ENCODE peak calls at places on chromosomes 4 and X, in eight cellular contexts. H, U, V, D, N, L, K and G are unnamed samples.

GRCh38 chr4:10721616-10722015 is 37.0 kb upstream of the CLNK start:
- DNase-seq in H (no peak), U (no peak), V (no peak), D (no peak), N (no peak), L (no peak), K (no peak), G (no peak)

GRCh38 chrX:86806786-86807185 is 658.5 kb downstream of the DACH2 start:
- DNase-seq in H (no peak), U (no peak), V (no peak), D (no peak), N (no peak), L (no peak), K (no peak), G (no peak)

GRCh38 chrX:31661280-31661679 is 589.4 kb upstream of the FTHL17 start:
- DNase-seq in H (no peak), U (no peak), V (no peak), D (no peak), N (no peak), L (no peak), K (no peak), G (no peak)

GRCh38 chr4:41728571-41728908 is 20.0 kb downstream of the PHOX2B start:
- DNase-seq in H (no peak), U (no peak), V (no peak), D (no peak), N (no peak), L (no peak), K (no peak), G (no peak)

GRCh38 chrX:154661200-154661599 is 7.8 kb upstream of the CTAG2 start:
- DNase-seq in H (no peak), U (no peak), V (no peak), D (no peak), N (no peak), L (no peak), K (no peak), G (no peak)

GRCh38 chrX:78658851-78659744 is at the start of gene RTL3:
- DNase-seq in H (no peak), U (no peak), V (no peak), D (peak), N (no peak), L (peak), K (peak), G (peak)

GRCh38 chrX:118847676-118848075 is 24.1 kb downstream of the ZCCHC12 start:
- DNase-seq in H (no peak), U (no peak), V (no peak), D (peak), N (no peak), L (peak), K (peak), G (peak)

GRCh38 chrX:154113729-154114128 is 16.2 kb upstream of the MECP2 start:
- DNase-seq in H (no peak), U (no peak), V (no peak), D (no peak), N (no peak), L (no peak), K (no peak), G (no peak)

GRCh38 chr4:26459054-26459755 is 31.1 kb downstream of the CCKAR start:
- DNase-seq in H (no peak), U (peak), V (no peak), D (peak), N (no peak), L (peak), K (peak), G (peak)

GRCh38 chr4:52869656-52870055 is 7.5 kb downstream of the RASL11B start:
- DNase-seq in H (no peak), U (no peak), V (no peak), D (no peak), N (no peak), L (no peak), K (no peak), G (no peak)
- H3K4me3 ChIP-seq in H (no peak), U (no peak), V (no peak), D (no peak), N (no peak), L (no peak), K (no peak), G (no peak)

DNA sequence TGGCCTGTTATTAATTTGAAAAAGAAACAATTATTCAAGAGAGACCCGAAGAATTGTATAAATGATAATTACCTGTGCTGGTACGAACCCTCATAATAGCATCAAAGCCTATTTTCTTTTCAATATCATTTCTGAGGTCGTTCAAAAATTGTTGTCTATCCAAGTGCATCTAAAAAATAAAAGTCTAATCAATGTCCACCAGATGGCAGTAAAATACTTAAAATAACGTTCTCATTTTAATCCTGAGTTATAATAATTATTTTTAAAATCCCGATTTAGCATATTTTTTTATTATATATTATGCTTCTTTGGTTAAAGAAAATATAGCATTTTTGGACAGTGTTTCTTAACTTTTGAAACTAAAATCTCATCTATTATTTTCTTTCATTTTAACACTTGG is 55.7 kb downstream of the METTL14 start:
- DNase-seq in H (no peak), U (no peak), V (no peak), D (peak), N (no peak), L (no peak), K (no peak), G (peak)
- TF ChIP-seq CTCF in H (peak), U (peak), V (peak), D (no peak), N (no peak), L (no peak), K (peak), G (peak)

GRCh38 chr4:153683763-153684181 is 308 bp upstream of the TLR2 start:
- DNase-seq in H (no peak), U (no peak), V (no peak), D (no peak), N (no peak), L (no peak), K (no peak), G (no peak)
- H3K4me3 ChIP-seq in H (peak), U (peak), V (peak), D (peak), N (peak), L (peak), K (peak), G (peak)

GRCh38 chr4:146582864-146583263 is 55.8 kb upstream of the POU4F2 start:
- DNase-seq in H (no peak), U (no peak), V (no peak), D (peak), N (no peak), L (no peak), K (no peak), G (no peak)
- TF ChIP-seq CTCF in H (no peak), U (no peak), V (no peak), D (no peak), N (no peak), L (no peak), K (no peak), G (no peak)

GRCh38 chr4:37687666-37688065 is 1.5 kb upstream of the RELL1 start:
- DNase-seq in H (no peak), U (peak), V (no peak), D (no peak), N (no peak), L (no peak), K (no peak), G (no peak)
- H3K4me3 ChIP-seq in H (no peak), U (no peak), V (no peak), D (no peak), N (no peak), L (no peak), K (no peak), G (no peak)

GRCh38 chr4:61739899-61740298 is 539.8 kb downstream of the ADGRL3 start:
- DNase-seq in H (no peak), U (no peak), V (no peak), D (no peak), N (no peak), L (no peak), K (no peak), G (no peak)

GRCh38 chr4:61740950-61741638 is 541.0 kb downstream of the ADGRL3 start:
- DNase-seq in H (no peak), U (no peak), V (no peak), D (no peak), N (no peak), L (no peak), K (no peak), G (no peak)
- TF ChIP-seq CTCF in H (no peak), U (no peak), V (no peak), D (no peak), N (no peak), L (no peak), K (no peak), G (no peak)